ENCODE peak calls at places on chromosome 7, in four cellular contexts. B, F, D and K are unnamed samples. For H3K9me1, the result is how much of the 10 kb centered on the place peaks cover.

GRCh38 chr7:7292608-7293007 is 110.3 kb downstream of the C1GALT1 start:
- DNase-seq in F (no peak), B (no peak), D (peak), K (no peak)

GRCh38 chr7:91285966-91286365 is 21.7 kb downstream of the FZD1 start:
- DNase-seq in B (peak), F (no peak), D (no peak), K (no peak)

GRCh38 chr7:74042746-74043522 is 15.0 kb downstream of the ELN start:
- DNase-seq in B (no peak), F (no peak), D (no peak), K (no peak)

GRCh38 chr7:150941983-150942590 is 36.0 kb downstream of the KCNH2 start:
- DNase-seq in D (no peak), F (no peak), B (no peak), K (no peak)

GRCh38 chr7:101739757-101740398 is 77.5 kb upstream of the CUX1 start:
- DNase-seq in D (no peak), F (no peak), B (no peak), K (peak)

GRCh38 chr7:17462059-17462695 is 163.7 kb downstream of the AHR start:
- DNase-seq in F (peak), B (no peak), D (no peak), K (no peak)

GRCh38 chr7:137940656-137941518 is 61.0 kb downstream of the CREB3L2 start:
- DNase-seq in B (peak), D (peak), F (no peak), K (no peak)

GRCh38 chr7:26103541-26104070 is 48.4 kb upstream of the NFE2L3 start:
- DNase-seq in B (no peak), F (no peak), D (no peak), K (no peak)

GRCh38 chr7:85924062-85924461 is 719.6 kb upstream of the GRM3 start:
- DNase-seq in D (no peak), F (no peak), B (no peak), K (no peak)

GRCh38 chr7:134780166-134780853 is 876 bp downstream of the CALD1 start:
- DNase-seq in D (no peak), F (no peak), B (no peak), K (peak)

GRCh38 chr7:8938036-8938435 is 504.6 kb downstream of the NXPH1 start:
- DNase-seq in D (no peak), F (no peak), B (no peak), K (no peak)

GRCh38 chr7:1954366-1955004 is 278.3 kb downstream of the MAD1L1 start:
- DNase-seq in F (no peak), B (no peak), D (peak), K (no peak)

GRCh38 chr7:145398758-145399157 is 562.9 kb upstream of the TPK1 start:
- DNase-seq in D (no peak), B (no peak), F (no peak), K (no peak)

GRCh38 chr7:111011500-111011899 is 79.4 kb upstream of the LRRN3 start:
- DNase-seq in D (no peak), F (no peak), B (no peak), K (no peak)

GRCh38 chr7:50838675-50839377 is 56.1 kb upstream of the GRB10 start:
- DNase-seq in B (peak), F (no peak), D (peak), K (peak)

GRCh38 chr7:77989981-77990566 is 191.5 kb downstream of the PHTF2 start:
- DNase-seq in D (peak), B (no peak), F (no peak), K (no peak)
- H3K9me1 ChIP-seq in D (under half), B (under half), F (under half), K (under half)

GRCh38 chr7:142963993-142964392 is 1.8 kb upstream of the KEL start:
- DNase-seq in F (no peak), B (no peak), D (no peak), K (no peak)

GRCh38 chr7:142964502-142965246 is 2.5 kb upstream of the KEL start:
- DNase-seq in D (peak), F (no peak), B (no peak), K (no peak)

GRCh38 chr7:142974618-142975017 is 12.5 kb upstream of the KEL start:
- DNase-seq in F (no peak), B (no peak), D (no peak), K (no peak)

DNA sequence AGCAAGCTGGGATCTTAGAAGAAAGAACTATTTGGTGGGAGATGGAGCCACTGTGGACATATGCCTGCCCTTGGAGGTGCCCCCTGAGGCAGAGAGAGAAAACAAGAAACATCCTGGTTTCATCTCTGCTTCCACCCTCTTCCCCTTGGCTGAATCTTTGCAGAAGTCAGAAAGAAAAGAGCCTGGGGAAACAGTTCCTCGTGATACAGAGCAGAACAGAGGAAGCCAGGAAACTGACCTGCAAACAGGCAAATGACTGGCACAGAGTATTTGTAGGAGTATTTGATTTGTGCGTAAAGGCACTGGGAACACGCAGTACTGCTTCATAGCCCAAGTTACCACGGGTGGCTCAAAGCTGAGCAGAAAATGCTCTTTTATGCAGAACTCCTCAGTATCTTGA is 7.0 kb upstream of the KEL start:
- DNase-seq in F (no peak), D (no peak), B (no peak), K (no peak)
- H3K9me1 ChIP-seq in F (under half), D (under half), B (under half), K (under half)

GRCh38 chr7:131765575-131765974 is 209.1 kb upstream of the PODXL start:
- DNase-seq in D (no peak), F (no peak), B (no peak), K (no peak)
- H3K9me1 ChIP-seq in D (under half), F (under half), B (under half), K (under half)

GRCh38 chr7:41170466-41170865 is 532.4 kb downstream of the INHBA start:
- DNase-seq in B (peak), F (no peak), D (no peak), K (no peak)

GRCh38 chr7:41175435-41175834 is 527.5 kb downstream of the INHBA start:
- DNase-seq in D (peak), B (no peak), F (no peak), K (no peak)
- H3K9me1 ChIP-seq in D (under half), B (under half), F (under half), K (under half)

GRCh38 chr7:119733480-119733879 is 539.5 kb upstream of the KCND2 start:
- DNase-seq in D (no peak), B (peak), F (peak), K (peak)
- H3K9me1 ChIP-seq in D (under half), B (under half), F (under half), K (under half)

GRCh38 chr7:31251441-31251840 is 89.1 kb downstream of the NEUROD6 start:
- DNase-seq in F (peak), D (no peak), B (no peak), K (no peak)
- H3K9me1 ChIP-seq in F (under half), D (under half), B (under half), K (under half)

GRCh38 chr7:121669144-121669543 is 203.8 kb upstream of the PTPRZ1 start:
- DNase-seq in F (no peak), D (no peak), B (no peak), K (no peak)
- H3K9me1 ChIP-seq in F (under half), D (under half), B (under half), K (under half)

GRCh38 chr7:69746383-69746782 is 148.1 kb downstream of the AUTS2 start:
- DNase-seq in D (no peak), F (no peak), B (no peak), K (no peak)

GRCh38 chr7:69739906-69740545 is 141.8 kb downstream of the AUTS2 start:
- DNase-seq in F (peak), D (no peak), B (no peak), K (no peak)

GRCh38 chr7:69742237-69742636 is 144.0 kb downstream of the AUTS2 start:
- DNase-seq in D (no peak), B (no peak), F (no peak), K (no peak)

GRCh38 chr7:69747144-69747543 is 148.9 kb downstream of the AUTS2 start:
- DNase-seq in F (no peak), B (no peak), D (no peak), K (no peak)

GRCh38 chr7:69743436-69743835 is 145.2 kb downstream of the AUTS2 start:
- DNase-seq in F (no peak), D (no peak), B (no peak), K (no peak)
- H3K9me1 ChIP-seq in F (under half), D (under half), B (under half), K (under half)

DNA sequence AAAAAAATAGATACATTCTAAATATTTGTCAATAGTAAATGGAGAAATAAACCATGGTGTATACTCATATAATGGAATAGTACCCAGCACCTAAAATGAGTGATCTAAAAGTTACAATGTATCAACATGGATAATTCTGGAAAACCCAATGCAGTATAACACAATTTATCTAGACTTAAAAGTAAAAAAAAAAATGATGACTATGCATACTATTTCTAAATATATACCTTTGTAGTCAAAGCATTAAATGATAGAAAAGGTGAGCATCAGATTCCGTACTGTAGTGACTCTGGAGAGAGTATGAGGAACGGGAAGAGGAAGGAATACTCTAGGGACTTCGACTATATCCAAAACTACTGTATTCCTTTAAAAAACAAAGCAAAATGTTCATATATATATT is 115.2 kb upstream of the CDCA7L start:
- DNase-seq in D (no peak), B (no peak), F (no peak), K (no peak)
- H3K9me1 ChIP-seq in D (under half), B (under half), F (under half), K (under half)

DNA sequence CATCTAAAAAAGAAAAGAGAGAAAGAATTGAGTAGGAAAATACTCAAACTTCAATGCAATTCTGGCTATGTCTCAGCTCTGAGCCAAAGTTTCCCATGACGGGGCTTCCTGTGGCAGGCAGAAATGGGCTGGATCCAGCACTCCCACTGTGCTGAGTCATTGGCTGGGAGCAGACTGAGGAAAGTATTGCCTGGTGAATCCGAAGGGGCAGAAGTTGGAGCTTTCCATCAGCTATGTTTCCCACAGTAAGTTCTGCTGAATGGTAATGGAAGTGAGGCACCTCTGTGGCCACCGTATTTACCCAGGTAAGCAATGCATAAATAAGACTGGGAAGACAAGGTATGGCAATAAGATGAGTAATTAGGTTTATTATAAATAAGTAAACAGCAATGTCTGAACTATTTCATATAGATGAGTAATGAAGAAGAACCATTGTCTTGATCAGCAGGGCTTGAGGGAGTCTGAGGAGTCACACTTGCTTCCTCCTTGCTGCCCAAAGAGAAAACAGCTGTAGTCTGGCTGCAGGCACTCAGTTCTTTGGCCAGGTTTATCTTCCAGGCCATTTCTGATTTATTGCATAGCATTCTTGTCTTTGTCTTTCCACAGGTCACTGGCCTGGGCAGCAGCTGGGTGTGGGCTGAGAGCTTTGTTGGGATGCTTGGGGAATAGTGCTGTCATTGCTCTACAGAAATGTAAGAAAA is 255.3 kb downstream of the DNAJB9 start:
- DNase-seq in F (no peak), D (no peak), B (peak), K (peak)
- H3K9me1 ChIP-seq in F (under half), D (under half), B (under half), K (under half)